ENCODE peak calls at places on chromosome 2, in four cellular contexts. J is activated effector memory CD4-positive, alpha-beta T cell treated with anti-CD3 and anti-CD28 coated beads, Interleukin-2, amount 50 U/mL, for 16 hours; B is left lung; T is mucosa of gallbladder. K is an unnamed sample.

GRCh38 chr2:113240915-113241911 is 37.5 kb downstream of the PAX8 start:
- DNase-seq in J (peak; percentile 82), B (peak; percentile 80), T (peak; percentile 50), K (peak; percentile 58)

GRCh38 chr2:127320586-127321275 is 26.8 kb upstream of the ERCC3 start:
- DNase-seq in J (no peak), B (no peak), T (no peak), K (no peak)

GRCh38 chr2:177265386-177265690 is 811 bp upstream of the NFE2L2 start:
- DNase-seq in J (peak; percentile 78), B (no peak), T (peak; percentile 48), K (no peak)

GRCh38 chr2:27164960-27165763 is 16.4 kb downstream of the TCF23 start:
- DNase-seq in J (no peak), B (no peak), T (no peak), K (no peak)

GRCh38 chr2:21676676-21677075 is 552.9 kb downstream of the TDRD15 start:
- DNase-seq in J (no peak), B (no peak), T (no peak), K (no peak)

GRCh38 chr2:10486601-10487079 is 38.5 kb upstream of the ODC1 start:
- DNase-seq in J (peak; percentile 43), B (no peak), T (peak; percentile 72), K (peak; percentile 89)

GRCh38 chr2:8534729-8535397 is 147.0 kb upstream of the ID2 start:
- DNase-seq in J (peak; percentile 50), B (peak; percentile 90), T (peak; percentile 63), K (no peak)

GRCh38 chr2:27185331-27186026 is 26.4 kb upstream of the ATRAID start:
- DNase-seq in J (no peak), B (peak; percentile 47), T (peak; percentile 36), K (peak; percentile 45)

GRCh38 chr2:207180741-207181140 is 15.0 kb upstream of the KLF7 start:
- DNase-seq in J (no peak), B (no peak), T (no peak), K (no peak)

GRCh38 chr2:192544371-192544955 is 349.7 kb upstream of the TMEFF2 start:
- DNase-seq in J (no peak), B (no peak), T (no peak), K (no peak)

GRCh38 chr2:125312342-125312741 is 1287.3 kb downstream of the CNTNAP5 start:
- DNase-seq in J (no peak), B (no peak), T (no peak), K (no peak)

GRCh38 chr2:232236200-232236599 is 142.4 kb upstream of the ALPP start:
- DNase-seq in J (no peak), B (no peak), T (peak; percentile 15), K (peak; percentile 44)

GRCh38 chr2:64276417-64277095 is 132.3 kb upstream of the PELI1 start:
- DNase-seq in J (no peak), B (no peak), T (no peak), K (no peak)

GRCh38 chr2:178241852-178242551 is 47.7 kb downstream of the OSBPL6 start:
- DNase-seq in J (no peak), B (peak; percentile 36), T (peak; percentile 65), K (peak; percentile 26)

GRCh38 chr2:104163611-104164157 is 690.2 kb upstream of the POU3F3 start:
- DNase-seq in J (no peak), B (no peak), T (no peak), K (no peak)

GRCh38 chr2:29113027-29113686 is 2.1 kb upstream of the CLIP4 start:
- DNase-seq in J (no peak), B (no peak), T (no peak), K (no peak)

GRCh38 chr2:112006076-112006410 is 49.0 kb upstream of the TMEM87B start:
- DNase-seq in J (no peak), B (no peak), T (no peak), K (no peak)

K was measured in small intestine.